ENCODE peak calls at places on chromosomes 4 and X, in seven cellular contexts. One of them, this sample, is unnamed.

GRCh38 chrX:69128573-69128972 is 36.7 kb downstream of the PJA1 start:
- DNase-seq in A172: no peak
- DNase-seq in stomach: peak
- DNase-seq in type B pancreatic cell: no peak
- DNase-seq in T1000: no peak
- DNase-seq in sigmoid colon: no peak
- DNase-seq in activated CD4-positive, alpha-beta memory T cell treated with anti-CD3 and anti-CD28 coated beads, Interleukin-2, amount 10 ng/mL, durations not matched to agents 7 days and 5 days: no peak
- DNase-seq in this sample: no peak

GRCh38 chrX:154735695-154736393 is 15.0 kb downstream of the GAB3 start:
- DNase-seq in A172: no peak
- DNase-seq in sigmoid colon: peak
- DNase-seq in stomach: no peak
- DNase-seq in type B pancreatic cell: no peak
- DNase-seq in T1000: no peak
- DNase-seq in activated CD4-positive, alpha-beta memory T cell treated with anti-CD3 and anti-CD28 coated beads, Interleukin-2, amount 10 ng/mL, durations not matched to agents 7 days and 5 days: no peak
- DNase-seq in this sample: no peak

GRCh38 chr4:26116057-26116456 is 202.0 kb downstream of the SMIM20 start:
- DNase-seq in stomach: no peak
- DNase-seq in type B pancreatic cell: no peak
- DNase-seq in T1000: no peak
- DNase-seq in A172: peak
- DNase-seq in sigmoid colon: no peak
- DNase-seq in activated CD4-positive, alpha-beta memory T cell treated with anti-CD3 and anti-CD28 coated beads, Interleukin-2, amount 10 ng/mL, durations not matched to agents 7 days and 5 days: no peak
- DNase-seq in this sample: no peak

GRCh38 chr4:100609810-100610209 is 92.0 kb upstream of the EMCN start:
- DNase-seq in stomach: no peak
- DNase-seq in type B pancreatic cell: no peak
- DNase-seq in activated CD4-positive, alpha-beta memory T cell treated with anti-CD3 and anti-CD28 coated beads, Interleukin-2, amount 10 ng/mL, durations not matched to agents 7 days and 5 days: no peak
- DNase-seq in A172: no peak
- DNase-seq in T1000: no peak
- DNase-seq in sigmoid colon: no peak
- DNase-seq in this sample: no peak

GRCh38 chr4:14218641-14219040 is 591.1 kb upstream of the BOD1L1 start:
- DNase-seq in A172: no peak
- DNase-seq in T1000: no peak
- DNase-seq in activated CD4-positive, alpha-beta memory T cell treated with anti-CD3 and anti-CD28 coated beads, Interleukin-2, amount 10 ng/mL, durations not matched to agents 7 days and 5 days: no peak
- DNase-seq in stomach: no peak
- DNase-seq in sigmoid colon: no peak
- DNase-seq in type B pancreatic cell: no peak
- DNase-seq in this sample: no peak

GRCh38 chr4:56958111-56958517 is 19.3 kb downstream of the NOA1 start:
- DNase-seq in sigmoid colon: peak
- DNase-seq in stomach: peak
- DNase-seq in activated CD4-positive, alpha-beta memory T cell treated with anti-CD3 and anti-CD28 coated beads, Interleukin-2, amount 10 ng/mL, durations not matched to agents 7 days and 5 days: no peak
- DNase-seq in type B pancreatic cell: no peak
- DNase-seq in A172: peak
- DNase-seq in T1000: peak
- DNase-seq in this sample: peak

GRCh38 chrX:136689441-136689840 is 41.5 kb downstream of the CD40LG start:
- DNase-seq in activated CD4-positive, alpha-beta memory T cell treated with anti-CD3 and anti-CD28 coated beads, Interleukin-2, amount 10 ng/mL, durations not matched to agents 7 days and 5 days: peak
- DNase-seq in type B pancreatic cell: no peak
- DNase-seq in A172: no peak
- DNase-seq in sigmoid colon: no peak
- DNase-seq in T1000: no peak
- DNase-seq in stomach: no peak
- DNase-seq in this sample: no peak

GRCh38 chr4:24574256-24574655 is 10.1 kb downstream of the DHX15 start:
- DNase-seq in activated CD4-positive, alpha-beta memory T cell treated with anti-CD3 and anti-CD28 coated beads, Interleukin-2, amount 10 ng/mL, durations not matched to agents 7 days and 5 days: no peak
- DNase-seq in type B pancreatic cell: no peak
- DNase-seq in T1000: no peak
- DNase-seq in sigmoid colon: no peak
- DNase-seq in stomach: no peak
- DNase-seq in A172: no peak
- DNase-seq in this sample: no peak

GRCh38 chr4:150315175-150315574 is 236.9 kb downstream of the DCLK2 start:
- DNase-seq in A172: no peak
- DNase-seq in sigmoid colon: no peak
- DNase-seq in stomach: no peak
- DNase-seq in activated CD4-positive, alpha-beta memory T cell treated with anti-CD3 and anti-CD28 coated beads, Interleukin-2, amount 10 ng/mL, durations not matched to agents 7 days and 5 days: no peak
- DNase-seq in T1000: no peak
- DNase-seq in type B pancreatic cell: no peak
- DNase-seq in this sample: no peak

GRCh38 chrX:124249345-124249744 is 83.1 kb upstream of the TEX13D start:
- DNase-seq in T1000: no peak
- DNase-seq in A172: no peak
- DNase-seq in stomach: no peak
- DNase-seq in sigmoid colon: no peak
- DNase-seq in activated CD4-positive, alpha-beta memory T cell treated with anti-CD3 and anti-CD28 coated beads, Interleukin-2, amount 10 ng/mL, durations not matched to agents 7 days and 5 days: no peak
- DNase-seq in type B pancreatic cell: no peak
- DNase-seq in this sample: no peak

GRCh38 chr4:15893967-15894366 is 44.6 kb downstream of the FGFBP1 start:
- DNase-seq in type B pancreatic cell: no peak
- DNase-seq in stomach: no peak
- DNase-seq in sigmoid colon: no peak
- DNase-seq in T1000: peak
- DNase-seq in activated CD4-positive, alpha-beta memory T cell treated with anti-CD3 and anti-CD28 coated beads, Interleukin-2, amount 10 ng/mL, durations not matched to agents 7 days and 5 days: no peak
- DNase-seq in A172: peak
- DNase-seq in this sample: no peak

GRCh38 chrX:110381216-110381615 is 22.6 kb downstream of the RTL9 start:
- DNase-seq in T1000: no peak
- DNase-seq in A172: no peak
- DNase-seq in type B pancreatic cell: no peak
- DNase-seq in stomach: no peak
- DNase-seq in activated CD4-positive, alpha-beta memory T cell treated with anti-CD3 and anti-CD28 coated beads, Interleukin-2, amount 10 ng/mL, durations not matched to agents 7 days and 5 days: no peak
- DNase-seq in sigmoid colon: no peak
- DNase-seq in this sample: no peak

GRCh38 chr4:105127154-105127445 is 19.6 kb upstream of the TET2 start:
- DNase-seq in T1000: no peak
- DNase-seq in stomach: no peak
- DNase-seq in A172: no peak
- DNase-seq in sigmoid colon: no peak
- DNase-seq in activated CD4-positive, alpha-beta memory T cell treated with anti-CD3 and anti-CD28 coated beads, Interleukin-2, amount 10 ng/mL, durations not matched to agents 7 days and 5 days: no peak
- DNase-seq in type B pancreatic cell: no peak
- DNase-seq in this sample: no peak

GRCh38 chr4:55435136-55435535 is 39.4 kb downstream of the TMEM165 start:
- DNase-seq in T1000: no peak
- DNase-seq in type B pancreatic cell: no peak
- DNase-seq in stomach: no peak
- DNase-seq in sigmoid colon: no peak
- DNase-seq in activated CD4-positive, alpha-beta memory T cell treated with anti-CD3 and anti-CD28 coated beads, Interleukin-2, amount 10 ng/mL, durations not matched to agents 7 days and 5 days: peak
- DNase-seq in A172: no peak
- DNase-seq in this sample: no peak

GRCh38 chr4:87240341-87240740 is 19.9 kb upstream of the KLHL8 start:
- DNase-seq in type B pancreatic cell: no peak
- DNase-seq in sigmoid colon: no peak
- DNase-seq in stomach: no peak
- DNase-seq in A172: no peak
- DNase-seq in activated CD4-positive, alpha-beta memory T cell treated with anti-CD3 and anti-CD28 coated beads, Interleukin-2, amount 10 ng/mL, durations not matched to agents 7 days and 5 days: no peak
- DNase-seq in T1000: no peak
- DNase-seq in this sample: no peak

GRCh38 chrX:40176256-40176978 is 78.7 kb upstream of the BCOR start:
- DNase-seq in T1000: no peak
- DNase-seq in A172: no peak
- DNase-seq in activated CD4-positive, alpha-beta memory T cell treated with anti-CD3 and anti-CD28 coated beads, Interleukin-2, amount 10 ng/mL, durations not matched to agents 7 days and 5 days: peak
- DNase-seq in stomach: peak
- DNase-seq in type B pancreatic cell: peak
- DNase-seq in sigmoid colon: peak
- DNase-seq in this sample: no peak

GRCh38 chr4:142161093-142161492 is 524.7 kb downstream of the IL15 start:
- DNase-seq in type B pancreatic cell: no peak
- DNase-seq in activated CD4-positive, alpha-beta memory T cell treated with anti-CD3 and anti-CD28 coated beads, Interleukin-2, amount 10 ng/mL, durations not matched to agents 7 days and 5 days: no peak
- DNase-seq in A172: no peak
- DNase-seq in T1000: no peak
- DNase-seq in sigmoid colon: no peak
- DNase-seq in stomach: no peak
- DNase-seq in this sample: no peak

GRCh38 chr4:95742179-95742578 is 97.7 kb upstream of the PDHA2 start:
- DNase-seq in activated CD4-positive, alpha-beta memory T cell treated with anti-CD3 and anti-CD28 coated beads, Interleukin-2, amount 10 ng/mL, durations not matched to agents 7 days and 5 days: no peak
- DNase-seq in sigmoid colon: no peak
- DNase-seq in T1000: no peak
- DNase-seq in stomach: no peak
- DNase-seq in A172: no peak
- DNase-seq in type B pancreatic cell: no peak
- DNase-seq in this sample: no peak

GRCh38 chrX:63761639-63762038 is 23.4 kb downstream of the ARHGEF9 start:
- DNase-seq in sigmoid colon: no peak
- DNase-seq in type B pancreatic cell: no peak
- DNase-seq in stomach: no peak
- DNase-seq in T1000: no peak
- DNase-seq in activated CD4-positive, alpha-beta memory T cell treated with anti-CD3 and anti-CD28 coated beads, Interleukin-2, amount 10 ng/mL, durations not matched to agents 7 days and 5 days: no peak
- DNase-seq in A172: no peak
- DNase-seq in this sample: no peak

GRCh38 chrX:66012094-66012534 is 27.8 kb downstream of the VSIG4 start:
- DNase-seq in A172: no peak
- DNase-seq in activated CD4-positive, alpha-beta memory T cell treated with anti-CD3 and anti-CD28 coated beads, Interleukin-2, amount 10 ng/mL, durations not matched to agents 7 days and 5 days: peak
- DNase-seq in sigmoid colon: no peak
- DNase-seq in T1000: no peak
- DNase-seq in type B pancreatic cell: no peak
- DNase-seq in stomach: peak
- DNase-seq in this sample: no peak

GRCh38 chr4:23768541-23768940 is 121.3 kb downstream of the PPARGC1A start:
- DNase-seq in activated CD4-positive, alpha-beta memory T cell treated with anti-CD3 and anti-CD28 coated beads, Interleukin-2, amount 10 ng/mL, durations not matched to agents 7 days and 5 days: no peak
- DNase-seq in A172: peak
- DNase-seq in T1000: no peak
- DNase-seq in stomach: no peak
- DNase-seq in type B pancreatic cell: no peak
- DNase-seq in sigmoid colon: no peak
- DNase-seq in this sample: no peak

GRCh38 chr4:76090241-76090691 is 15.8 kb downstream of the ART3 start:
- DNase-seq in activated CD4-positive, alpha-beta memory T cell treated with anti-CD3 and anti-CD28 coated beads, Interleukin-2, amount 10 ng/mL, durations not matched to agents 7 days and 5 days: no peak
- DNase-seq in A172: peak
- DNase-seq in stomach: no peak
- DNase-seq in sigmoid colon: no peak
- DNase-seq in T1000: peak
- DNase-seq in type B pancreatic cell: no peak
- DNase-seq in this sample: no peak

GRCh38 chr4:78613522-78614311 is 62.1 kb downstream of the ANXA3 start:
- DNase-seq in type B pancreatic cell: no peak
- DNase-seq in activated CD4-positive, alpha-beta memory T cell treated with anti-CD3 and anti-CD28 coated beads, Interleukin-2, amount 10 ng/mL, durations not matched to agents 7 days and 5 days: no peak
- DNase-seq in stomach: no peak
- DNase-seq in A172: no peak
- DNase-seq in T1000: no peak
- DNase-seq in sigmoid colon: no peak
- DNase-seq in this sample: no peak

GRCh38 chr4:184310881-184311709 is 93.4 kb upstream of the ENPP6 start:
- DNase-seq in sigmoid colon: no peak
- DNase-seq in A172: no peak
- DNase-seq in type B pancreatic cell: no peak
- DNase-seq in stomach: peak
- DNase-seq in activated CD4-positive, alpha-beta memory T cell treated with anti-CD3 and anti-CD28 coated beads, Interleukin-2, amount 10 ng/mL, durations not matched to agents 7 days and 5 days: no peak
- DNase-seq in T1000: no peak
- DNase-seq in this sample: no peak

GRCh38 chr4:15717647-15718416 is 15.0 kb downstream of the BST1 start:
- DNase-seq in T1000: no peak
- DNase-seq in type B pancreatic cell: no peak
- DNase-seq in A172: peak
- DNase-seq in stomach: no peak
- DNase-seq in sigmoid colon: no peak
- DNase-seq in activated CD4-positive, alpha-beta memory T cell treated with anti-CD3 and anti-CD28 coated beads, Interleukin-2, amount 10 ng/mL, durations not matched to agents 7 days and 5 days: no peak
- DNase-seq in this sample: no peak

GRCh38 chrX:33434256-33435092 is 223.1 kb upstream of the DMD start:
- DNase-seq in type B pancreatic cell: peak
- DNase-seq in A172: peak
- DNase-seq in stomach: peak
- DNase-seq in T1000: peak
- DNase-seq in activated CD4-positive, alpha-beta memory T cell treated with anti-CD3 and anti-CD28 coated beads, Interleukin-2, amount 10 ng/mL, durations not matched to agents 7 days and 5 days: peak
- DNase-seq in sigmoid colon: peak
- DNase-seq in this sample: no peak

GRCh38 chr4:106746451-106746850 is 289.7 kb downstream of the DKK2 start:
- DNase-seq in sigmoid colon: no peak
- DNase-seq in type B pancreatic cell: no peak
- DNase-seq in A172: peak
- DNase-seq in stomach: no peak
- DNase-seq in T1000: no peak
- DNase-seq in activated CD4-positive, alpha-beta memory T cell treated with anti-CD3 and anti-CD28 coated beads, Interleukin-2, amount 10 ng/mL, durations not matched to agents 7 days and 5 days: no peak
- DNase-seq in this sample: no peak

GRCh38 chr4:118942465-118942864 is 53.8 kb downstream of the SYNPO2 start:
- DNase-seq in stomach: no peak
- DNase-seq in sigmoid colon: no peak
- DNase-seq in T1000: peak
- DNase-seq in A172: peak
- DNase-seq in activated CD4-positive, alpha-beta memory T cell treated with anti-CD3 and anti-CD28 coated beads, Interleukin-2, amount 10 ng/mL, durations not matched to agents 7 days and 5 days: no peak
- DNase-seq in type B pancreatic cell: no peak
- DNase-seq in this sample: no peak

GRCh38 chr4:8386731-8387130 is 53.8 kb downstream of the ACOX3 start:
- DNase-seq in activated CD4-positive, alpha-beta memory T cell treated with anti-CD3 and anti-CD28 coated beads, Interleukin-2, amount 10 ng/mL, durations not matched to agents 7 days and 5 days: no peak
- DNase-seq in A172: no peak
- DNase-seq in sigmoid colon: no peak
- DNase-seq in stomach: no peak
- DNase-seq in T1000: no peak
- DNase-seq in type B pancreatic cell: no peak
- DNase-seq in this sample: no peak

GRCh38 chrX:18886344-18887161 is 97.4 kb downstream of the PHKA2 start:
- DNase-seq in activated CD4-positive, alpha-beta memory T cell treated with anti-CD3 and anti-CD28 coated beads, Interleukin-2, amount 10 ng/mL, durations not matched to agents 7 days and 5 days: peak
- DNase-seq in sigmoid colon: peak
- DNase-seq in A172: peak
- DNase-seq in stomach: peak
- DNase-seq in type B pancreatic cell: no peak
- DNase-seq in T1000: no peak
- DNase-seq in this sample: peak

GRCh38 chr4:142960134-142960533 is 114.0 kb upstream of the INPP4B start:
- DNase-seq in A172: no peak
- DNase-seq in activated CD4-positive, alpha-beta memory T cell treated with anti-CD3 and anti-CD28 coated beads, Interleukin-2, amount 10 ng/mL, durations not matched to agents 7 days and 5 days: no peak
- DNase-seq in sigmoid colon: no peak
- DNase-seq in T1000: no peak
- DNase-seq in type B pancreatic cell: no peak
- DNase-seq in stomach: no peak
- DNase-seq in this sample: no peak

GRCh38 chrX:101037231-101037630 is 14.7 kb downstream of the TRMT2B start:
- DNase-seq in type B pancreatic cell: no peak
- DNase-seq in activated CD4-positive, alpha-beta memory T cell treated with anti-CD3 and anti-CD28 coated beads, Interleukin-2, amount 10 ng/mL, durations not matched to agents 7 days and 5 days: no peak
- DNase-seq in sigmoid colon: no peak
- DNase-seq in T1000: no peak
- DNase-seq in A172: no peak
- DNase-seq in stomach: no peak
- DNase-seq in this sample: no peak

GRCh38 chr4:114251020-114251419 is 271.6 kb upstream of the ARSJ start:
- DNase-seq in type B pancreatic cell: no peak
- DNase-seq in A172: no peak
- DNase-seq in activated CD4-positive, alpha-beta memory T cell treated with anti-CD3 and anti-CD28 coated beads, Interleukin-2, amount 10 ng/mL, durations not matched to agents 7 days and 5 days: no peak
- DNase-seq in sigmoid colon: no peak
- DNase-seq in stomach: no peak
- DNase-seq in T1000: no peak
- DNase-seq in this sample: no peak